ENCODE peak calls at places on chromosomes 11 and 22, in nine cellular contexts. F is choroid plexus epithelial cell; P is stimulated activated CD8-positive, alpha-beta memory T cell treated with anti-CD3 and anti-CD28 coated beads, Interleukin-15, amount 100 ng/mL, for 4 hours; A is activated CD4-positive, alpha-beta T cell treated with anti-CD3 and anti-CD28 coated beads, Interleukin-2, amount 50 U/mL, for 48 hours; H is NCI-H774; N is A172; R is sigmoid colon; T is AML-193; V is lower lobe of right lung. Y is an unnamed sample.

GRCh38 chr22:47627561-47628253 is 865.3 kb downstream of the TBC1D22A start:
- DNase-seq in F (no peak), P (no peak), A (no peak), H (no peak), N (peak), R (no peak), T (no peak), V (no peak), Y (no peak)

GRCh38 chr22:45552580-45553332 is 50.1 kb downstream of the FBLN1 start:
- DNase-seq in F (peak), P (no peak), A (no peak), H (no peak), N (peak), R (peak), T (no peak), V (peak), Y (no peak)

GRCh38 chr11:15967166-15967565 is 389.2 kb downstream of the SOX6 start:
- DNase-seq in F (peak), P (no peak), A (no peak), H (peak), N (no peak), R (no peak), T (no peak), V (no peak), Y (no peak)

GRCh38 chr11:109994896-109995295 is 98.3 kb upstream of the ZC3H12C start:
- DNase-seq in F (no peak), P (no peak), A (no peak), H (no peak), N (no peak), R (no peak), T (no peak), V (no peak), Y (no peak)

GRCh38 chr11:74709175-74709574 is 22.1 kb downstream of the CHRDL2 start:
- DNase-seq in F (no peak), P (no peak), A (no peak), H (no peak), N (no peak), R (no peak), T (no peak), V (no peak), Y (no peak)

GRCh38 chr11:78427615-78428272 is 10.1 kb upstream of the GAB2 start:
- DNase-seq in F (no peak), P (no peak), A (no peak), H (no peak), N (no peak), R (no peak), T (no peak), V (no peak), Y (no peak)

GRCh38 chr22:35206889-35207288 is 50.4 kb upstream of the HMGXB4 start:
- DNase-seq in F (no peak), P (no peak), A (no peak), H (no peak), N (no peak), R (no peak), T (no peak), V (no peak), Y (no peak)

GRCh38 chr22:27994481-27995331 is 75.7 kb upstream of the PITPNB start:
- DNase-seq in F (no peak), P (no peak), A (no peak), H (no peak), N (no peak), R (peak), T (no peak), V (peak), Y (no peak)

GRCh38 chr11:46369458-46370152 is 11.9 kb upstream of the MDK start:
- DNase-seq in F (peak), P (no peak), A (peak), H (no peak), N (peak), R (no peak), T (no peak), V (no peak), Y (peak)

GRCh38 chr11:115872418-115872817 is 368.2 kb upstream of the CADM1 start:
- DNase-seq in F (no peak), P (no peak), A (no peak), H (no peak), N (no peak), R (no peak), T (peak), V (no peak), Y (no peak)

GRCh38 chr11:113806403-113806802 is 26.8 kb downstream of the CLDN25 start:
- DNase-seq in F (peak), P (no peak), A (no peak), H (no peak), N (peak), R (no peak), T (peak), V (no peak), Y (peak)

GRCh38 chr22:30947821-30948454 is 20.6 kb downstream of the MORC2 start:
- DNase-seq in F (peak), P (no peak), A (no peak), H (no peak), N (peak), R (no peak), T (peak), V (no peak), Y (peak)